ENCODE peak calls at places on chromosomes 2 and 18, in six cellular contexts. M is right cardiac atrium, S is GM23248, H is neural progenitor cell, I is NT2/D1, G is heart right ventricle. N is an unnamed sample.

GRCh38 chr2:238132463-238133450 is 5.7 kb upstream of the KLHL30 start:
- DNase-seq in S (no peak), I (no peak), G (no peak), H (no peak), M (peak; percentile 8), N (no peak)

GRCh38 chr2:175003875-175004729 is 1.1 kb downstream of the CHN1 start:
- DNase-seq in G (no peak), H (peak; percentile 74), M (peak; percentile 27), I (peak; percentile 40), S (peak; percentile 53), N (no peak)

GRCh38 chr2:184425083-184425482 is 173.2 kb upstream of the ZNF804A start:
- DNase-seq in S (no peak), G (no peak), H (no peak), I (no peak), M (no peak), N (no peak)

GRCh38 chr18:1663879-1664705 is 759.4 kb downstream of the ADCYAP1 start:
- DNase-seq in S (peak; percentile 23), M (peak; percentile 51), G (peak; percentile 15), H (peak; percentile 83), I (peak; percentile 36), N (no peak)

GRCh38 chr2:53958443-53958842 is 12.3 kb downstream of the PSME4 start:
- DNase-seq in S (no peak), H (no peak), I (no peak), G (no peak), M (no peak), N (no peak)

GRCh38 chr2:201949036-201950012 is 84.3 kb upstream of the FZD7 start:
- DNase-seq in S (no peak), H (peak; percentile 48), M (no peak), I (peak; percentile 76), G (no peak), N (no peak)

GRCh38 chr2:60707750-60708371 is 48.2 kb upstream of the PAPOLG start:
- DNase-seq in M (no peak), H (peak; percentile 60), S (peak; percentile 70), I (peak; percentile 16), G (no peak), N (no peak)

GRCh38 chr2:14524803-14525080 is 107.8 kb upstream of the LRATD1 start:
- DNase-seq in S (peak; percentile 38), M (no peak), I (no peak), G (no peak), H (no peak), N (no peak)

GRCh38 chr18:59416818-59417217 is 57.8 kb upstream of the LMAN1 start:
- DNase-seq in M (no peak), S (peak; percentile 30), G (no peak), I (no peak), H (no peak), N (no peak)

GRCh38 chr2:44713170-44713569 is 228.3 kb upstream of the SIX3 start:
- DNase-seq in I (no peak), S (no peak), M (no peak), H (no peak), G (no peak), N (peak; percentile 63)

GRCh38 chr2:230106771-230107170 is 38.0 kb upstream of the SLC16A14 start:
- DNase-seq in H (no peak), M (no peak), G (no peak), I (no peak), S (no peak), N (no peak)
- H3K4me3 ChIP-seq in H (no peak overlapping the region), M (no peak overlapping the region), G (no peak overlapping the region), I (no peak overlapping the region), S (no peak overlapping the region), N (no peak overlapping the region)

GRCh38 chr2:71690231-71690834 is 237.0 kb downstream of the DYSF start:
- DNase-seq in M (no peak), S (no peak), H (no peak), I (no peak), G (no peak), N (no peak)
- H3K4me1 ChIP-seq in M (peaks cover 5% of the 10 kb centered on the region), S (no peaks in the 10 kb centered on the region), H (peaks cover 15% of the 10 kb centered on the region), I (peaks cover 18% of the 10 kb centered on the region), G (peaks cover under 1% of the 10 kb centered on the region), N (no peaks in the 10 kb centered on the region)

GRCh38 chr2:24984912-24985311 is 13.2 kb upstream of the DNAJC27 start:
- DNase-seq in I (no peak), M (peak; percentile 56), H (peak; percentile 64), G (peak; percentile 81), S (peak; percentile 14), N (no peak)
- H3K4me3 ChIP-seq in I (no peak overlapping the region), M (no peak overlapping the region), H (no peak overlapping the region), G (no peak overlapping the region), S (no peak overlapping the region), N (no peak overlapping the region)

GRCh38 chr2:128841803-128842202 is 523.1 kb upstream of the HS6ST1 start:
- DNase-seq in M (no peak), S (no peak), H (peak; percentile 32), I (no peak), G (no peak), N (no peak)
- H3K4me1 ChIP-seq in M (no peaks in the 10 kb centered on the region), S (no peaks in the 10 kb centered on the region), H (peaks cover 14% of the 10 kb centered on the region), I (no peaks in the 10 kb centered on the region), G (no peaks in the 10 kb centered on the region), N (no peaks in the 10 kb centered on the region)